ENCODE peak calls at places on chromosomes 13 and 19, in nine cellular contexts. B is Calu3; N is upper lobe of left lung; L is cerebellar nuclear complex; R is hippocampal formation; I is EL; Q is C1 segment of cervical spinal cord; E is endothelial cell; H is activated naive CD4-positive, alpha-beta T cell treated with Interleukin-2 at 50 U/mL for 16 hours. F is an unnamed sample.
A peak's percentile ranks its signal among the peaks of the same experiment; 100 is the strongest.

GRCh38 chr19:54172413-54172763 is 572 bp downstream of the TMC4 start:
- DNase-seq in B (peak; percentile 82), N (no peak), L (no peak), R (no peak), I (no peak), Q (no peak), E (no peak), H (no peak), F (no peak)

GRCh38 chr13:98570929-98571372 is 6.0 kb downstream of the STK24 start:
- DNase-seq in B (peak; percentile 18), N (no peak), L (no peak), R (no peak), I (no peak), Q (no peak), E (no peak), H (peak; percentile 44), F (peak; percentile 80)

GRCh38 chr19:40831502-40832430 is 18.5 kb downstream of the CYP2A6 start:
- DNase-seq in B (peak; percentile 77), N (no peak), L (no peak), R (no peak), I (peak; percentile 96), Q (no peak), E (no peak), H (no peak), F (peak; percentile 99)

GRCh38 chr13:112248406-112248760 is 127.8 kb upstream of the SPACA7 start:
- DNase-seq in B (no peak), N (peak; percentile 53), L (no peak), R (no peak), I (no peak), Q (no peak), E (no peak), H (no peak), F (no peak)

GRCh38 chr13:99087954-99088491 is 110.2 kb upstream of the DOCK9 start:
- DNase-seq in B (no peak), N (no peak), L (no peak), R (no peak), I (no peak), Q (no peak), E (no peak), H (peak; percentile 27), F (no peak)

GRCh38 chr13:23513460-23513859 is 56.8 kb upstream of the TNFRSF19 start:
- DNase-seq in B (no peak), N (no peak), L (no peak), R (no peak), I (no peak), Q (no peak), E (no peak), H (no peak), F (no peak)

GRCh38 chr19:3608079-3608641 is 1.5 kb upstream of the TBXA2R start:
- DNase-seq in B (no peak), N (no peak), L (no peak), R (no peak), I (no peak), Q (no peak), E (no peak), H (no peak), F (no peak)

GRCh38 chr19:19642506-19643157 is 825 bp downstream of the GMIP start:
- DNase-seq in B (no peak), N (no peak), L (no peak), R (no peak), I (peak; percentile 27), Q (no peak), E (no peak), H (peak; percentile 60), F (peak; percentile 37)

GRCh38 chr13:31860002-31860401 is 120.7 kb downstream of the RXFP2 start:
- DNase-seq in B (no peak), N (no peak), L (peak; percentile 41), R (no peak), I (no peak), Q (peak; percentile 52), E (no peak), H (no peak), F (no peak)

GRCh38 chr19:2201473-2202148 is 34.5 kb downstream of the PLEKHJ1 start:
- DNase-seq in B (no peak), N (peak; percentile 59), L (no peak), R (no peak), I (no peak), Q (no peak), E (no peak), H (no peak), F (no peak)

GRCh38 chr13:21014666-21015170 is 46.7 kb downstream of the LATS2 start:
- DNase-seq in B (no peak), N (no peak), L (peak; percentile 56), R (no peak), I (peak; percentile 79), Q (no peak), E (no peak), H (no peak), F (peak; percentile 84)

GRCh38 chr19:40552848-40553247 is 23.8 kb upstream of the SHKBP1 start:
- DNase-seq in B (no peak), N (no peak), L (no peak), R (no peak), I (no peak), Q (no peak), E (no peak), H (no peak), F (no peak)

GRCh38 chr19:6012416-6013170 is 34.7 kb upstream of the RANBP3 start:
- DNase-seq in B (no peak), N (no peak), L (no peak), R (no peak), I (no peak), Q (no peak), E (no peak), H (no peak), F (no peak)

GRCh38 chr13:40779796-40780285 is 8.9 kb upstream of the MRPS31 start:
- DNase-seq in B (no peak), N (no peak), L (no peak), R (no peak), I (no peak), Q (no peak), E (no peak), H (no peak), F (no peak)

GRCh38 chr13:64985075-64985474 is 2245.1 kb downstream of the PCDH9 start:
- DNase-seq in B (no peak), N (no peak), L (no peak), R (no peak), I (no peak), Q (no peak), E (no peak), H (no peak), F (no peak)

GRCh38 chr19:6229951-6230712 is 49.6 kb downstream of the MLLT1 start:
- DNase-seq in B (no peak), N (peak; percentile 68), L (no peak), R (no peak), I (no peak), Q (no peak), E (no peak), H (no peak), F (no peak)

GRCh38 chr13:111210488-111210887 is 95.4 kb downstream of the ARHGEF7 start:
- DNase-seq in B (no peak), N (no peak), L (no peak), R (peak; percentile 41), I (peak; percentile 94), Q (no peak), E (no peak), H (no peak), F (peak; percentile 96)

GRCh38 chr19:42250249-42250665 is 4.7 kb downstream of the ERF start:
- DNase-seq in B (no peak), N (peak; percentile 73), L (no peak), R (no peak), I (no peak), Q (no peak), E (no peak), H (no peak), F (no peak)

GRCh38 chr13:29964181-29964845 is 113.9 kb upstream of the UBL3 start:
- DNase-seq in B (no peak), N (no peak), L (no peak), R (no peak), I (no peak), Q (no peak), E (no peak), H (no peak), F (no peak)

GRCh38 chr19:1131718-1132552 is 28.1 kb downstream of the GPX4 start:
- DNase-seq in B (peak; percentile 81), N (peak; percentile 95), L (no peak), R (no peak), I (peak; percentile 89), Q (peak; percentile 46), E (peak; percentile 72), H (peak; percentile 90), F (peak; percentile 94)

F was measured in EH.